ENCODE peak calls at places on chromosomes 11 and 22, in seven cellular contexts. X is cardiac septum; F is pulmonary artery endothelial cell; Z is pancreas; T is EH; D is activated CD8-positive, alpha-beta memory T cell treated with anti-CD3 and anti-CD28 coated beads, Interleukin-2, amount 50 U/mL, for 48 hours; A is neural progenitor cell. Y is an unnamed sample.

GRCh38 chr11:85165819-85166218 is 461.3 kb downstream of the DLG2 start:
- DNase-seq in A (peak; percentile 8), D (no peak), Z (no peak), X (no peak), T (no peak), F (no peak), Y (no peak)

GRCh38 chr11:87331273-87331672 is 293.5 kb downstream of the TMEM135 start:
- DNase-seq in D (no peak), X (no peak), A (no peak), F (no peak), T (no peak), Z (no peak), Y (no peak)

GRCh38 chr22:19873960-19874306 is 19.3 kb upstream of the GNB1L start:
- DNase-seq in A (no peak), T (no peak), Z (no peak), D (peak; percentile 49), X (peak; percentile 69), F (no peak), Y (peak; percentile 68)

GRCh38 chr11:134170909-134171281 is 52.9 kb downstream of the NCAPD3 start:
- DNase-seq in A (no peak), Z (no peak), F (no peak), X (no peak), D (no peak), T (peak; percentile 58), Y (no peak)

GRCh38 chr22:42080287-42080686 is 787 bp downstream of the SMDT1 start:
- DNase-seq in Z (peak; percentile 47), F (no peak), T (peak; percentile 57), A (peak; percentile 45), D (peak; percentile 50), X (peak; percentile 58), Y (peak; percentile 68)

GRCh38 chr11:8426076-8426475 is 162.4 kb upstream of the LMO1 start:
- DNase-seq in D (no peak), F (no peak), Z (no peak), A (no peak), X (no peak), T (no peak), Y (no peak)

GRCh38 chr11:3885855-3886254 is 30.4 kb downstream of the STIM1 start:
- DNase-seq in T (no peak), F (no peak), X (no peak), A (no peak), Z (no peak), D (no peak), Y (no peak)

GRCh38 chr22:27252282-27253049 is 549.1 kb downstream of the MN1 start:
- DNase-seq in T (peak; percentile 73), F (no peak), D (no peak), Z (no peak), X (no peak), A (no peak), Y (peak; percentile 94)

GRCh38 chr11:112163875-112164521 is at the start of gene IL18:
- DNase-seq in T (no peak), F (no peak), D (no peak), Z (peak; percentile 56), A (peak; percentile 46), X (peak; percentile 79), Y (no peak)

GRCh38 chr11:112523477-112523876 is 262.8 kb upstream of the PLET1 start:
- DNase-seq in D (no peak), T (peak; percentile 66), F (no peak), A (peak; percentile 84), X (no peak), Z (peak; percentile 33), Y (no peak)

GRCh38 chr11:124732230-124732629 is 7.5 kb upstream of the NRGN start:
- DNase-seq in X (no peak), T (no peak), F (no peak), A (no peak), Z (no peak), D (no peak), Y (no peak)

GRCh38 chr11:11171854-11172253 is 181.2 kb downstream of the CSNK2A3 start:
- DNase-seq in F (no peak), Z (no peak), D (no peak), T (peak; percentile 62), A (no peak), X (no peak), Y (no peak)

GRCh38 chr11:16606784-16607674 is 131.4 kb upstream of the C11orf58 start:
- DNase-seq in X (peak; percentile 79), Z (peak; percentile 43), D (peak; percentile 53), T (peak; percentile 45), A (peak; percentile 71), F (no peak), Y (peak; percentile 78)

GRCh38 chr22:41998361-41999261 is at the start of gene WBP2NL:
- DNase-seq in X (peak; percentile 92), T (peak; percentile 66), Z (peak; percentile 93), F (peak; percentile 51), A (no peak), D (peak; percentile 89), Y (peak; percentile 95)

GRCh38 chr22:33519140-33519973 is 400.9 kb downstream of the LARGE1 start:
- DNase-seq in Z (peak; percentile 23), F (no peak), D (peak; percentile 52), T (peak; percentile 53), A (peak; percentile 78), X (no peak), Y (peak; percentile 81)

GRCh38 chr11:104015649-104016415 is 20.6 kb upstream of the DDI1 start:
- DNase-seq in A (no peak), Z (no peak), D (no peak), T (no peak), F (no peak), X (no peak), Y (peak; percentile 27)

GRCh38 chr11:120332822-120333716 is 3.1 kb upstream of the ARHGEF12 start:
- DNase-seq in T (peak; percentile 54), A (no peak), F (no peak), X (no peak), D (no peak), Z (no peak), Y (no peak)

GRCh38 chr11:126345759-126346585 is 9.5 kb upstream of the ST3GAL4 start:
- DNase-seq in D (no peak), T (peak; percentile 82), X (peak; percentile 87), Z (peak; percentile 74), A (no peak), F (peak; percentile 46), Y (peak; percentile 84)

GRCh38 chr22:40504285-40505249 is 132.0 kb downstream of the MRTFA start:
- DNase-seq in D (no peak), T (no peak), F (no peak), X (no peak), Z (no peak), A (no peak), Y (peak; percentile 58)

GRCh38 chr11:18705651-18706281 is 7.2 kb downstream of the TMEM86A start:
- DNase-seq in X (peak; percentile 74), F (no peak), A (no peak), T (no peak), D (no peak), Z (peak; percentile 38), Y (peak; percentile 84)

GRCh38 chr11:31797227-31798056 is 13.7 kb downstream of the PAX6 start:
- DNase-seq in D (no peak), T (no peak), Z (no peak), X (no peak), F (no peak), A (peak; percentile 60), Y (peak; percentile 90)

GRCh38 chr11:92915551-92915950 is 53.9 kb upstream of the MTNR1B start:
- DNase-seq in F (no peak), Z (no peak), A (no peak), T (no peak), X (no peak), D (no peak), Y (no peak)

GRCh38 chr11:125164422-125165110 is at the start of gene PKNOX2:
- DNase-seq in X (peak; percentile 84), Z (peak; percentile 65), F (no peak), D (peak; percentile 87), A (peak; percentile 94), T (peak; percentile 65), Y (peak; percentile 98)

GRCh38 chr11:1453611-1454386 is 32.8 kb downstream of the MOB2 start:
- DNase-seq in Z (no peak), T (peak; percentile 3), F (no peak), X (no peak), D (peak; percentile 61), A (peak; percentile 73), Y (peak; percentile 95)

GRCh38 chr11:113274708-113275582 is 39.4 kb upstream of the TTC12 start:
- DNase-seq in F (no peak), Z (no peak), A (peak; percentile 56), T (peak; percentile 3), X (no peak), D (no peak), Y (no peak)

Y was measured in osteoblast.